ENCODE peak calls at places on chromosomes 4 and X, in four cellular contexts. A is adrenal gland, D is sigmoid colon, F is right lobe of liver. Z is an unnamed sample.

GRCh38 chr4:700587-701264 is 4.9 kb upstream of the PCGF3 start:
- DNase-seq in A (no peak), D (peak; percentile 45), F (no peak), Z (no peak)

GRCh38 chr4:8783736-8784135 is 87.9 kb downstream of the HMX1 start:
- DNase-seq in A (no peak), D (no peak), F (no peak), Z (no peak)

GRCh38 chr4:92657695-92658094 is 353.9 kb downstream of the GRID2 start:
- DNase-seq in A (no peak), D (no peak), F (no peak), Z (no peak)

GRCh38 chr4:1759818-1760223 is 33.3 kb upstream of the FGFR3 start:
- DNase-seq in A (no peak), D (no peak), F (no peak), Z (no peak)

GRCh38 chrX:38403834-38404233 is 51.4 kb downstream of the OTC start:
- DNase-seq in A (no peak), D (no peak), F (no peak), Z (no peak)

GRCh38 chr4:22597471-22597870 is 81.6 kb upstream of the ADGRA3 start:
- DNase-seq in A (no peak), D (no peak), F (no peak), Z (no peak)

GRCh38 chr4:39544580-39545315 is 17.5 kb upstream of the UGDH start:
- DNase-seq in A (no peak), D (no peak), F (no peak), Z (no peak)

GRCh38 chr4:167176723-167177367 is 57.4 kb downstream of the SPOCK3 start:
- DNase-seq in A (no peak), D (no peak), F (no peak), Z (no peak)

GRCh38 chr4:24805036-24805435 is 9.7 kb downstream of the SOD3 start:
- DNase-seq in A (no peak), D (no peak), F (no peak), Z (no peak)

GRCh38 chr4:53055716-53056413 is 193.7 kb downstream of the RASL11B start:
- DNase-seq in A (no peak), D (no peak), F (no peak), Z (no peak)

GRCh38 chr4:53060278-53060677 is 198.2 kb downstream of the RASL11B start:
- DNase-seq in A (no peak), D (no peak), F (no peak), Z (no peak)

GRCh38 chr4:53055274-53055673 is 193.2 kb downstream of the RASL11B start:
- DNase-seq in A (peak; percentile 2), D (no peak), F (no peak), Z (peak; percentile 59)

GRCh38 chr4:53059253-53059652 is 197.1 kb downstream of the RASL11B start:
- DNase-seq in A (no peak), D (no peak), F (no peak), Z (no peak)

GRCh38 chr4:53057679-53058078 is 195.6 kb downstream of the RASL11B start:
- DNase-seq in A (no peak), D (no peak), F (no peak), Z (no peak)
- TF ChIP-seq CTCF in A (no peak), D (no peak), F (no peak), Z (no peak)

DNA sequence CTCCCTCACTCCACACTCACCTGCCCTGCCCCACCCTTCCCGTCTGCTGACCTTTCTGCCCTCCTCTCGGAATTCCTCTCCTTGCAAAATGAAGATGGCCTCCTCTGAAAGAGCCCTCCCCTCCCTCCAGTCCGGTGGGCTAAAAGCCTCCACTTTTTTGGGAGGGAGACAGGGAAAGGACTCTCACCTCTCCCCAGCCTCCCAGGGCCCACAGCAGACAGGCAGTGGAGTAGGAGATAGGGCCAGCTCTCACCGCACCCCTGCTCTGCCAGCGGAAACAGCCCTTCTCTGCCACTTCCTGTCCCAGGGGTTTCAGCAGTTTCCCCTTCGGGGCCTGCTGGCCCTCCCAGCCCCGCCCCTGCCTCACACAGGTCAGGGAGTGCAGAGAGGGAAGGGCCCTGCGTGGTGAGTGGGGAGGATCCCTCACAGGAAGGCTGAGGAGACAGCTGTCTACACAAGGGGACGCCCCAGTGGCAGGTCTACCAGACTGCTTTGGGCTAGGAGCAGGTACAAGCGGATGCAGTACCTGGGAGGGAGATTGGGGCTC is 18.2 kb downstream of the ELF4 start:
- DNase-seq in A (peak; percentile 19), D (no peak), F (peak; percentile 54), Z (no peak)
- H3K4me3 ChIP-seq in A (no peak overlapping the region), D (no peak overlapping the region), F (no peak overlapping the region), Z (no peak overlapping the region)

GRCh38 chr4:42080284-42080683 is 72.2 kb downstream of the BEND4 start:
- DNase-seq in A (no peak), D (no peak), F (no peak), Z (no peak)

GRCh38 chr4:42078184-42078801 is 74.2 kb downstream of the BEND4 start:
- DNase-seq in A (no peak), D (no peak), F (no peak), Z (no peak)

DNA sequence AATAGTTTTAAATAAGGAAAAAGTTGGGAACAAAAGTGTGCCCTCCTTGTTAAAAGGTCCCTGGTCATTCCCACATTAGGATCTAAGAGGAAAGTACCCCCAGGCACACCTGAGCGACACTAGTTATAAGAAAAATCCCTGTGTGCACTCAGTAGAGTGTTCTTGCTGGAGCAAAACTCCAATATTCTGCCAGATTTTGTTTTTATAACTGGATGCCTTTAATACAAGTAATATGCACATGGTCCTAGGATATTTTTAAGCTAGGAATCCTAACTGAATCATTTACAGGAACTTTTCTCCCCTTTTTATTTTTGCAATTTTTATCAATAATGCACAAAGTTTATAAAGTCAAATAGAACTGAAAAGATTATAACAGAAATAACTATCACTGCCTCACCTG is 68.6 kb downstream of the BEND4 start:
- DNase-seq in A (no peak), D (no peak), F (no peak), Z (no peak)
- H3K36me3 ChIP-seq in A (no peaks in the 10 kb centered on the region), D (no peaks in the 10 kb centered on the region), F (no peaks in the 10 kb centered on the region), Z (peaks cover 3% of the 10 kb centered on the region)

DNA sequence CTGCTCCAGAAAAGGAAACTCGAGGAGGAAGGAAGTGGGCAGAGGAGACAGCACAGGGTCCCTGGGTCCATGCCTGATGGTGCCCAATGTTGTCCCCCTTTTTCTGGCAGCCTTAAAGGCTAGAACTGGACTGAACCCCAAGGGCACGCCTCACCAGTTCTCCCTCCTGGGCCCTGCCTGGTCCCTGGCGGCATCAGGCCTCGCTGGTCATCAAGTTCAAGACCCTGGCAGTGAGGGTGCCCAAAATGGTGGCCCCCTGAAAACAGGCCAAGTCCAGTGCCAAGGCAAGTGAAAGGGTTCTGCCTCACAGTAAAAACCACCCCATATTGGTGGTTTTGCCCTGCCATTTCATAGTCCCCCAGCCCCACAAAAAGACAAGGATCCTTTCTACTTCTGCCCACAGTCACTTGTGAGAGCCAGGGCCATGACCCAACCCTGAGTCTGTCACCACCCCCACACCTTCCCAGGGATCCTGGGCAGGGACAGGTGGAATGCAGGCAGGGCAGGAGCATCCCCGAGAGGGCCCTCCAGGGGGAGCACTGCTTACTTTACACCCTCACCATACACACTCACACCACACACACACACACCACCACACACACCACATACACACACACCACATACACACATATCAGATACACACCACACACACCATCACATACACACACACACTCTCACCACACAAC is 107.6 kb downstream of the DCTD start:
- DNase-seq in A (no peak), D (no peak), F (no peak), Z (no peak)
- TF ChIP-seq CTCF in A (no peak), D (no peak), F (peak; percentile 6), Z (peak; percentile 21)

DNA sequence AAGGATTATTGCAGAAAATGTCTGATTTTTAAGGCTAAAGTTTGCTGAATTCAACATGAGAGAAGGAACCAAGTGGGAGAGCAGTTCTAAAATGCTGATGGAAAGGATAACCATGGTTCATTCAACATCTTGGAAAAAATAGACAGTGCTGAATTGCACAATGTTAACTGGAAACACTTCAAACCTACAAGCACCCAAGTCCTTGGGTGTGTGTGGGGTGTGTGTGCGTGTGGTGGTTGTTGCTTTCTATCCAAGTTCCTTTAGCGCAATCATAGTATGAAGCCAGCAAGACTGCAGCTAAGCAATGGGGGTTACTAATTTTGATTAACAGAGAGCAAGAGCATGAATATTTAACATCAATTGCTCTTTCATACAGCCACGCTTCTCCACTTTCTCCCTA is 29.3 kb upstream of the SCOC start:
- DNase-seq in A (no peak), D (no peak), F (no peak), Z (no peak)
- H3K4me3 ChIP-seq in A (no peak overlapping the region), D (no peak overlapping the region), F (no peak overlapping the region), Z (no peak overlapping the region)